ENCODE peak calls at places on chromosomes 3 and 15, in ten cellular contexts. C, H, Y, L, G, P, X, S, E and V are unnamed samples. For H3K9me3, the result is how much of the 10 kb centered on the place peaks cover.

GRCh38 chr3:160754855-160755747 is 930 bp upstream of the PPM1L start:
- DNase-seq in C (peak), H (no peak), Y (peak), L (peak), G (peak), P (peak), X (peak), S (peak), E (peak), V (peak)

GRCh38 chr15:21261396-21261964 is 178.8 kb downstream of the POTEB3 start:
- DNase-seq in C (peak), H (no peak), Y (no peak), L (peak), G (no peak), P (no peak), X (no peak), S (peak), E (no peak), V (no peak)

GRCh38 chr3:154122096-154122911 is 1.1 kb downstream of the ARHGEF26 start:
- DNase-seq in C (peak), H (no peak), Y (no peak), L (peak), G (no peak), P (no peak), X (peak), S (peak), E (no peak), V (peak)

GRCh38 chr3:135197246-135197645 is 402.2 kb downstream of the EPHB1 start:
- DNase-seq in C (no peak), H (no peak), Y (no peak), L (no peak), G (no peak), P (no peak), X (no peak), S (no peak), E (no peak), V (no peak)

GRCh38 chr3:16704938-16705337 is 99.7 kb upstream of the DAZL start:
- DNase-seq in C (no peak), H (no peak), Y (no peak), L (no peak), G (no peak), P (no peak), X (no peak), S (no peak), E (no peak), V (no peak)

GRCh38 chr3:182392182-182392917 is 401.0 kb upstream of the ATP11B start:
- DNase-seq in C (no peak), H (no peak), Y (no peak), L (no peak), G (no peak), P (no peak), X (no peak), S (no peak), E (no peak), V (no peak)

GRCh38 chr3:178810173-178810572 is 261.4 kb downstream of the ZMAT3 start:
- DNase-seq in C (no peak), H (no peak), Y (no peak), L (no peak), G (no peak), P (no peak), X (no peak), S (no peak), E (no peak), V (no peak)

GRCh38 chr3:49119439-49119838 is 1.2 kb downstream of the USP19 start:
- DNase-seq in C (peak), H (no peak), Y (no peak), L (no peak), G (no peak), P (no peak), X (no peak), S (no peak), E (no peak), V (no peak)

GRCh38 chr3:30659270-30660127 is 53.1 kb downstream of the TGFBR2 start:
- DNase-seq in C (peak), H (no peak), Y (no peak), L (no peak), G (no peak), P (no peak), X (no peak), S (no peak), E (no peak), V (no peak)

GRCh38 chr3:161796780-161797179 is 300.2 kb downstream of the OTOL1 start:
- DNase-seq in C (no peak), H (no peak), Y (no peak), L (no peak), G (no peak), P (no peak), X (no peak), S (no peak), E (no peak), V (no peak)

GRCh38 chr3:123546133-123546755 is 38.6 kb downstream of the HACD2 start:
- DNase-seq in C (no peak), H (no peak), Y (no peak), L (no peak), G (no peak), P (no peak), X (no peak), S (no peak), E (no peak), V (no peak)

GRCh38 chr3:169665264-169666078 is 2.0 kb upstream of the MECOM start:
- DNase-seq in C (no peak), H (no peak), Y (no peak), L (no peak), G (no peak), P (no peak), X (no peak), S (no peak), E (no peak), V (no peak)

DNA sequence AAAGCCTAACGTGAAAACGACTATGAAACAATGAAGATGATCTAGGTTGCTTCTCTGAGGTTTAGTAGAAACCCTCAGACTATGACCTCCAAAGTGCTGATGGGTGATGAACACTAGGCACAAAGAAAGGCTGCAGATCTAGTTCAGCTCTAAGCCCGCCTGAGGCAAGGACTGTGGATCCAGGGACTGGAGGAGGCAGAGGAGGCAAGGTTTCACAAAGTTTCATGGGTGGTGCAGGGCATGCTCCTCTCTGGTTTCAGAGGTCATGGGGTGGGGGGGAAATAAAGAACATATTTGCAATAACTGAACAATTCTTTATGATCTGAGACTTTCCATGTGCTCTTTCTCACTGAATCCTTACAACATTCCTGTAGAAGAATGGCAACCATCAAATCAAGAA is 679.2 kb downstream of the NTRK3 start:
- DNase-seq in C (no peak), H (no peak), Y (no peak), L (no peak), G (no peak), P (no peak), X (no peak), S (no peak), E (no peak), V (no peak)
- H3K4me3 ChIP-seq in C (no peak), H (no peak), Y (no peak), L (no peak), G (no peak), P (no peak), X (no peak), S (no peak), E (no peak), V (no peak)

GRCh38 chr15:73683257-73683623 is 943 bp upstream of the CD276 start:
- DNase-seq in C (no peak), H (no peak), Y (no peak), L (no peak), G (no peak), P (no peak), X (no peak), S (no peak), E (no peak), V (no peak)

GRCh38 chr15:73682597-73683090 is 1.5 kb upstream of the CD276 start:
- DNase-seq in C (no peak), H (no peak), Y (no peak), L (no peak), G (no peak), P (no peak), X (no peak), S (no peak), E (no peak), V (no peak)

GRCh38 chr15:73681856-73682596 is 2.2 kb upstream of the CD276 start:
- DNase-seq in C (no peak), H (no peak), Y (no peak), L (no peak), G (no peak), P (no peak), X (no peak), S (no peak), E (no peak), V (no peak)

GRCh38 chr15:73685561-73685960 is 1.4 kb downstream of the CD276 start:
- DNase-seq in C (no peak), H (no peak), Y (no peak), L (no peak), G (no peak), P (no peak), X (peak), S (no peak), E (no peak), V (no peak)

DNA sequence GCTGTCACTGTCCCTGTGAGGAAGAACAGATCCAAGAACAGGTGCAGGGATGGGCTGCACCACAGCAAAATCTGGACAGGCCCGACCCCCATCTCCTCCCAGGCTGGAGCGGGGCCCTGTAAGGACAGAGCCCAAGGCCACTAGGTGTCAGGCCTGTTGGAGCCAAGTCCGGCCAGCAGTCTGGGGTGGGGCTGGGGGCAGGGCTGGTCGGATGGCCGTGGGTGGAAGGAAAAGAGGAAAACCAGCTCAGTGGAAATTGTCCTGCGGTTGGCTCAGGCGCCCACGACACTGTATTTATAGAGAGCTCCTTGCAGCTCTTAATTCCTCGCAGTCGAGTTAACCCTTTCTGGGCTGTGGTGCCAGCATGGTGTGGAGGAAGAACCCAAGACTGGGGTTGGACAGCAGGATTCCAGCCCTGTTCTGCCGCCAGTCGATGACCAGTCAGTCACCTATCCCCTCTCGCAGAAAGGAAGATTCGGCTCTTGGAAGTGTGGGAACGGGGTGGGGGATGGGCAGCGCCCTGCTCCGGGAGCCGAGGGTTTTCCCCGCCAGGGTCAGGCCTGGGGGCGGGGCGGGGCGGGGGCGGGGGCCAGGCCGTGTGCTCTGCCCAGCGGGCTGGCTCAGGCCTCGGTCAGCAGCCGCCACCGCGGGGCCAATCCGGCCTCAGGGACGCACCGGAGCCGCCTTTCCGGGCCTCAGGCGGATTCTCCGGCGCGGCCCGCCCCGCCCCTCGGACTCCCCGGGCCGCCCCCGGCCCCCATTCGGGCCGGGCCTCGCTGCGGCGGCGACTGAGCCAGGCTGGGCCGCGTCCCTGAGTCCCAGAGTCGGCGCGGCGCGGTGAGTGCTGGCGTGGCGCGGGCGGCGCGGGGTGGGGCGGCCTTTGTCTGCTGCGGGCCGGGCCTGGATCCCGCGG is at the start of gene CD276:
- DNase-seq in C (peak), H (no peak), Y (peak), L (peak), G (peak), P (no peak), X (peak), S (peak), E (peak), V (peak)
- H3K27ac ChIP-seq in C (peak), H (no peak), Y (peak), L (peak), G (peak), P (no peak), X (peak), S (peak), E (peak), V (peak)

DNA sequence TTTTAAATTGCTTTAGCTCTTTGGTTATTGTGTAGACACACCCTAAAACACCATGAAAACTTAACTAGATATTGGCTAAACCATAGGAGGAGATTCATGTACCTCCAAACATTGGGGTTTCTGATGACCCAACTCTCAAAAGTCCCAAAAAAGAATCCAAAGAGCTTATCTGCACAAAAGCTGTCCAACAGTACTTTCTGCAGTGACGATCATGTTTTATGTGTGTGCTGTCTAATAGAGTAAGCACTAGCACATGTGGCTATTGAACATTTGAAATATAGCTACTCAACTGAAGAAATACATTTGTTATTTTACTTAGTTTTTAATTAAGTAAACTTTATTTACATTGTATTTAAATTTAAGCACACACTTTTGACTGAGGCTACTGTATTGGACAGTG is 818.2 kb upstream of the LMCD1 start:
- DNase-seq in C (no peak), H (no peak), Y (no peak), L (no peak), G (no peak), P (no peak), X (no peak), S (no peak), E (no peak), V (no peak)
- H3K9me3 ChIP-seq in C (under half), H (under half), Y (under half), L (under half), G (under half), P (under half), X (under half), S (under half), E (under half), V (under half)

GRCh38 chr15:35062164-35063099 is 22.7 kb downstream of the NANOGP8 start:
- DNase-seq in C (no peak), H (no peak), Y (no peak), L (no peak), G (no peak), P (no peak), X (no peak), S (no peak), E (no peak), V (no peak)

GRCh38 chr15:35058534-35059054 is 26.5 kb downstream of the NANOGP8 start:
- DNase-seq in C (no peak), H (no peak), Y (no peak), L (no peak), G (no peak), P (no peak), X (no peak), S (no peak), E (no peak), V (no peak)

GRCh38 chr15:35066094-35066493 is 19.0 kb downstream of the NANOGP8 start:
- DNase-seq in C (no peak), H (no peak), Y (no peak), L (no peak), G (no peak), P (no peak), X (no peak), S (no peak), E (no peak), V (no peak)

GRCh38 chr15:35060591-35060990 is 24.5 kb downstream of the NANOGP8 start:
- DNase-seq in C (no peak), H (no peak), Y (no peak), L (no peak), G (no peak), P (no peak), X (no peak), S (no peak), E (no peak), V (no peak)

DNA sequence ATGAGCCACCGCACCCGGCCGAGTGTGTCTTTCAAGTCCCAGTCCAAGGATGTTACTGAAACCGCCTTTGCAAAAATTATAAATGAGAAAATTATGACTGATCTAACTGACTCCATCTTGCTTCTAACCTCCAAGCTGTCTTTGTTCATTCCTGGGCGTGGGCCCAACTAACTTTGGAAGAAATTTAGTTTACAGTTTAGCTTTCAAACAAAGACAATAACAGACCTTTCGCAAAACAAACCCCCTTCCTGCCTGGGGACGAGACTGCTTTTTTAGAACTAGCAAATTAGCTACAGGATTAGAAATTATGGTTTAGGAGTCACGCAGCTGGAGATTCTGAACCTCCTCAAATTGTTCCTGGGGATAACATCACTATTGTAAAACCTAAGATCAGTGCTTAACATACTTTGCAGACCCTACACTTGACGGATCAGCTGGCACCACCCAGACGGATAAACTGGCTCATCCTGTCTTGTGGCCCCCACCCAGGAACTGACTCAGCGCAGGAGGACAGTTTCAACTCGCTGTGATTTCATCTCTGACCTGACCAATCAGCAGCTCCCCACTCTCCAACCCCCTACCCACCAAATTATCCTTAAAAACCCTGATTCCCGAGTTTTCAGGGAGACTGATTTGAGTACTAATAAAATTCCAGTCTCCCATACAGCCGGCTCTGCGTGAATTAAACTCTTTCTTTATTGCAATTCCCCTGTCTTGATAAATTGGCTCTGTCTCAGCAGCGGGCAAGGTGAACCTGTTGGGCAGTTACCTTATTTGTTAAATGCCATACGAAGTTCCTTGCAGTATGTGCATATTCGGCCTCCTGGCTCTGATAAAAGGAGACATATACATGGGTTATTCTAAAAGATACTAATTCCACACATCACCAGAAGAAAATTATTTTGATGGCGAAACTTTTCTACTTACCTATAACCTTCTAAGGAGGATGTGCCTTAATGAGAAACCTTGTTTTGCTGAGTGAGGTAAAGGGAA is 23.6 kb downstream of the NANOGP8 start:
- DNase-seq in C (no peak), H (peak), Y (no peak), L (no peak), G (no peak), P (no peak), X (no peak), S (no peak), E (no peak), V (no peak)
- H3K4me3 ChIP-seq in C (no peak), H (no peak), Y (no peak), L (no peak), G (no peak), P (no peak), X (no peak), S (no peak), E (no peak), V (no peak)

GRCh38 chr3:51684971-51685751 is 14.1 kb downstream of the TEX264 start:
- DNase-seq in C (no peak), H (no peak), Y (no peak), L (no peak), G (no peak), P (no peak), X (no peak), S (no peak), E (no peak), V (no peak)
- H3K27ac ChIP-seq in C (peak), H (no peak), Y (peak), L (peak), G (no peak), P (peak), X (peak), S (no peak), E (no peak), V (peak)

GRCh38 chr3:147411235-147411607 is 2.1 kb downstream of the ZIC1 start:
- DNase-seq in C (no peak), H (no peak), Y (no peak), L (no peak), G (no peak), P (no peak), X (no peak), S (no peak), E (no peak), V (no peak)

GRCh38 chr3:147409143-147410121 is at the start of gene ZIC1:
- DNase-seq in C (no peak), H (no peak), Y (no peak), L (no peak), G (no peak), P (no peak), X (no peak), S (no peak), E (peak), V (no peak)

GRCh38 chr3:147410126-147410517 is 957 bp downstream of the ZIC1 start:
- DNase-seq in C (no peak), H (no peak), Y (no peak), L (no peak), G (no peak), P (no peak), X (no peak), S (no peak), E (no peak), V (no peak)

GRCh38 chr3:147411777-147412176 is 2.6 kb downstream of the ZIC1 start:
- DNase-seq in C (no peak), H (no peak), Y (no peak), L (no peak), G (no peak), P (no peak), X (no peak), S (no peak), E (no peak), V (no peak)

GRCh38 chr3:147410518-147411234 is 1.5 kb downstream of the ZIC1 start:
- DNase-seq in C (no peak), H (no peak), Y (no peak), L (no peak), G (no peak), P (no peak), X (no peak), S (no peak), E (no peak), V (no peak)
- H3K9me3 ChIP-seq in C (under half), H (under half), Y (under half), L (under half), G (under half), P (under half), X (under half), S (under half), E (under half), V (under half)